ENCODE peak calls at places on chromosomes 6 and 20, in eight cellular contexts. N is stimulated activated CD4-positive, alpha-beta T cell treated with anti-CD3 and anti-CD28 coated beads, Interleukin-1b, Interleukin-23, amount 100 ng/mL, for 24 hours; O is RKO; E is right cardiac atrium; W is activated T-helper 9 cell treated with anti-CD3 and anti-CD28 coated beads, Interleukin-2, amount 50 U/mL, for 16 hours; J is NCI-H1092 treated with DMSO at 0.1 percent for 48 hours; M is NCI-H1105; V is mesendoderm. S is an unnamed sample.

GRCh38 chr20:23225407-23226060 is 125.1 kb upstream of the NXT1 start:
- DNase-seq in O (no peak), E (peak), M (no peak), N (no peak), J (no peak), V (peak), W (no peak), S (no peak)

GRCh38 chr6:148566664-148567350 is 180.0 kb upstream of the UST start:
- DNase-seq in O (no peak), N (no peak), E (no peak), V (no peak), J (no peak), W (no peak), M (no peak), S (no peak)

GRCh38 chr6:151071295-151071694 is 168.5 kb upstream of the AKAP12 start:
- DNase-seq in V (no peak), N (no peak), M (no peak), J (no peak), W (no peak), E (peak), O (no peak), S (no peak)

GRCh38 chr6:25601797-25602679 is 50.0 kb upstream of the SCGN start:
- DNase-seq in E (no peak), V (peak), J (peak), M (peak), N (no peak), W (no peak), O (peak), S (peak)

GRCh38 chr6:43215066-43215465 is 14.2 kb downstream of the DNPH1 start:
- DNase-seq in V (no peak), J (no peak), E (no peak), N (no peak), W (no peak), M (no peak), O (no peak), S (no peak)

GRCh38 chr6:56335733-56336132 is 88.4 kb upstream of the COL21A1 start:
- DNase-seq in W (no peak), M (no peak), V (no peak), E (no peak), O (peak), N (no peak), J (no peak), S (no peak)

GRCh38 chr6:29665942-29666825 is 9.3 kb downstream of the MOG start:
- DNase-seq in N (no peak), J (no peak), O (no peak), M (no peak), E (no peak), V (peak), W (no peak), S (no peak)

GRCh38 chr6:34414999-34415858 is 10.6 kb downstream of the RPS10 start:
- DNase-seq in N (no peak), O (peak), M (peak), J (peak), V (peak), W (no peak), E (no peak), S (no peak)

GRCh38 chr6:43628392-43629103 is 516 bp downstream of the GTPBP2 start:
- DNase-seq in N (no peak), W (peak), V (peak), E (no peak), M (peak), O (peak), J (peak), S (no peak)

GRCh38 chr20:25352746-25353145 is 37.9 kb downstream of the ABHD12 start:
- DNase-seq in J (no peak), O (no peak), N (no peak), V (no peak), E (no peak), W (no peak), M (no peak), S (no peak)

GRCh38 chr6:112450663-112451062 is 103.5 kb downstream of the RFPL4B start:
- DNase-seq in N (no peak), E (no peak), V (no peak), W (no peak), O (no peak), J (no peak), M (no peak), S (no peak)

GRCh38 chr6:36119209-36119608 is 11.1 kb upstream of the MAPK13 start:
- DNase-seq in J (no peak), W (no peak), V (no peak), M (no peak), O (no peak), E (no peak), N (no peak), S (no peak)

GRCh38 chr6:147699637-147700036 is 191.1 kb downstream of the SAMD5 start:
- DNase-seq in N (no peak), W (no peak), O (peak), V (no peak), M (no peak), E (no peak), J (no peak), S (no peak)

GRCh38 chr20:25676164-25676809 is 20.4 kb downstream of the ZNF337 start:
- DNase-seq in J (no peak), M (no peak), O (peak), N (no peak), W (no peak), E (no peak), V (no peak), S (no peak)

GRCh38 chr6:134187154-134187553 is 130.8 kb downstream of the SGK1 start:
- DNase-seq in W (no peak), N (no peak), E (no peak), M (no peak), O (no peak), J (no peak), V (no peak), S (no peak)

GRCh38 chr20:51584737-51585136 is 42.2 kb upstream of the NFATC2 start:
- DNase-seq in W (no peak), J (no peak), O (no peak), M (no peak), E (no peak), N (no peak), V (no peak), S (no peak)

GRCh38 chr6:166365806-166366205 is 16.9 kb downstream of the MPC1 start:
- DNase-seq in V (peak), N (no peak), E (no peak), W (no peak), J (no peak), M (no peak), O (no peak), S (no peak)

GRCh38 chr6:166624275-166624674 is 2.8 kb downstream of the RPS6KA2 start:
- DNase-seq in M (no peak), V (no peak), E (no peak), J (no peak), N (no peak), W (no peak), O (no peak), S (no peak)

GRCh38 chr6:28765978-28766351 is 157.8 kb downstream of the TRIM27 start:
- DNase-seq in E (no peak), M (no peak), N (no peak), V (peak), O (no peak), W (no peak), J (no peak), S (no peak)

GRCh38 chr6:16049178-16049577 is 79.7 kb upstream of the MYLIP start:
- DNase-seq in W (no peak), N (no peak), M (no peak), O (no peak), E (no peak), V (no peak), J (no peak), S (no peak)

GRCh38 chr6:26183581-26184408 is 96.6 kb downstream of the HFE start:
- DNase-seq in W (peak), E (peak), O (no peak), M (peak), J (no peak), N (no peak), V (peak), S (no peak)

GRCh38 chr6:44906761-44907160 is 421.4 kb upstream of the RUNX2 start:
- DNase-seq in V (no peak), O (no peak), E (no peak), J (no peak), N (no peak), M (no peak), W (no peak), S (no peak)

GRCh38 chr6:88698661-88699060 is 264.8 kb downstream of the RNGTT start:
- DNase-seq in M (no peak), V (no peak), W (no peak), O (no peak), J (no peak), N (no peak), E (no peak), S (no peak)

GRCh38 chr6:41728073-41728936 is 7.1 kb downstream of the TFEB start:
- DNase-seq in J (peak), M (peak), V (no peak), W (no peak), O (no peak), N (no peak), E (peak), S (no peak)

GRCh38 chr6:170441316-170441715 is 111.8 kb downstream of the PSMB1 start:
- DNase-seq in J (no peak), E (no peak), V (no peak), W (no peak), M (no peak), O (no peak), N (no peak), S (no peak)

GRCh38 chr6:163771180-163771579 is 356.7 kb downstream of the QKI start:
- DNase-seq in O (no peak), V (no peak), W (no peak), E (no peak), N (no peak), M (no peak), J (no peak), S (no peak)

GRCh38 chr6:63816401-63816975 is 180.9 kb downstream of the PHF3 start:
- DNase-seq in M (no peak), W (no peak), V (no peak), O (no peak), J (no peak), N (no peak), E (no peak), S (no peak)

GRCh38 chr20:17169575-17170136 is 57.2 kb upstream of the PCSK2 start:
- DNase-seq in N (no peak), O (no peak), M (peak), E (no peak), V (no peak), J (peak), W (no peak), S (no peak)

GRCh38 chr6:118495639-118496296 is 52.3 kb upstream of the PLN start:
- DNase-seq in J (no peak), O (peak), W (no peak), E (no peak), M (no peak), N (no peak), V (no peak), S (no peak)

GRCh38 chr6:33632603-33633039 is 11.5 kb downstream of the ITPR3 start:
- DNase-seq in M (peak), V (peak), N (no peak), J (no peak), W (peak), O (peak), E (peak), S (no peak)

GRCh38 chr6:157650261-157650640 is 172.8 kb upstream of the SNX9 start:
- DNase-seq in J (peak), E (peak), V (no peak), N (no peak), M (peak), W (no peak), O (no peak), S (no peak)

GRCh38 chr6:43120938-43121913 is 45.1 kb downstream of the PTK7 start:
- DNase-seq in O (peak), J (no peak), E (peak), V (peak), M (no peak), N (no peak), W (no peak), S (peak)

GRCh38 chr20:44723391-44723790 is 8.2 kb downstream of the CCN5 start:
- DNase-seq in M (no peak), W (no peak), N (no peak), E (no peak), J (no peak), O (no peak), V (no peak), S (no peak)

GRCh38 chr20:42373049-42373448 is 754.9 kb upstream of the CHD6 start:
- DNase-seq in V (no peak), M (no peak), W (no peak), E (no peak), J (no peak), O (no peak), N (no peak), S (no peak)

GRCh38 chr20:57772349-57772964 is 62.6 kb upstream of the PMEPA1 start:
- DNase-seq in M (no peak), W (no peak), O (peak), V (peak), E (no peak), N (no peak), J (no peak), S (no peak)

GRCh38 chr6:83908813-83909212 is 49.3 kb downstream of the CYB5R4 start:
- DNase-seq in N (no peak), O (no peak), E (no peak), W (no peak), M (no peak), V (no peak), J (no peak), S (no peak)

GRCh38 chr6:83308833-83309232 is 115.7 kb downstream of the RWDD2A start:
- DNase-seq in E (no peak), V (no peak), W (no peak), J (no peak), M (no peak), N (no peak), O (no peak), S (no peak)

GRCh38 chr6:31821301-31822037 is 6.1 kb upstream of the HSPA1B start:
- DNase-seq in V (peak), E (peak), W (peak), O (peak), N (peak), J (peak), M (peak), S (no peak)

GRCh38 chr6:149212892-149213786 is 104.4 kb upstream of the TAB2 start:
- DNase-seq in N (no peak), O (no peak), M (no peak), W (no peak), E (no peak), J (no peak), V (no peak), S (no peak)

GRCh38 chr6:11815231-11815630 is 36.6 kb upstream of the ADTRP start:
- DNase-seq in M (no peak), N (no peak), W (no peak), O (peak), E (no peak), V (no peak), J (no peak), S (no peak)